ENCODE peak calls at places on chromosomes 11 and 22, in five cellular contexts. One of them, this sample, is unnamed.

GRCh38 chr11:3234846-3235245 is 2.6 kb upstream of the MRGPRE start:
- DNase-seq in MM.1S: no peak
- DNase-seq in GM12865: no peak
- DNase-seq in colonic mucosa: no peak
- DNase-seq in PC-3: no peak
- DNase-seq in this sample: no peak

GRCh38 chr11:76621866-76622265 is 48.7 kb downstream of the LRRC32 start:
- DNase-seq in MM.1S: no peak
- DNase-seq in GM12865: no peak
- DNase-seq in colonic mucosa: no peak
- DNase-seq in PC-3: no peak
- DNase-seq in this sample: no peak

GRCh38 chr11:88357323-88358039 is 19.9 kb upstream of the CTSC start:
- DNase-seq in MM.1S: no peak
- DNase-seq in GM12865: peak; percentile 83
- DNase-seq in colonic mucosa: no peak
- DNase-seq in PC-3: peak; percentile 87
- DNase-seq in this sample: peak; percentile 44

GRCh38 chr22:38072322-38073149 is 11.4 kb downstream of the SLC16A8 start:
- DNase-seq in MM.1S: no peak
- DNase-seq in GM12865: no peak
- DNase-seq in colonic mucosa: no peak
- DNase-seq in PC-3: no peak
- DNase-seq in this sample: no peak

GRCh38 chr11:94325681-94326080 is 21.3 kb downstream of the IZUMO1R start:
- DNase-seq in MM.1S: peak; percentile 21
- DNase-seq in GM12865: peak; percentile 78
- DNase-seq in colonic mucosa: peak; percentile 58
- DNase-seq in PC-3: peak; percentile 75
- DNase-seq in this sample: no peak

GRCh38 chr11:60872124-60872951 is 5.0 kb downstream of the ZP1 start:
- DNase-seq in MM.1S: peak; percentile 47
- DNase-seq in GM12865: no peak
- DNase-seq in colonic mucosa: peak; percentile 37
- DNase-seq in PC-3: no peak
- DNase-seq in this sample: peak; percentile 75

GRCh38 chr11:22337571-22338464 is at the start of gene SLC17A6:
- DNase-seq in MM.1S: peak; percentile 69
- DNase-seq in GM12865: peak; percentile 37
- DNase-seq in colonic mucosa: no peak
- DNase-seq in PC-3: peak; percentile 57
- DNase-seq in this sample: peak; percentile 22

GRCh38 chr11:28132541-28132940 is 24.4 kb downstream of the METTL15 start:
- DNase-seq in MM.1S: no peak
- DNase-seq in GM12865: no peak
- DNase-seq in colonic mucosa: no peak
- DNase-seq in PC-3: no peak
- DNase-seq in this sample: no peak

GRCh38 chr11:17722000-17722643 is 2.8 kb downstream of the MYOD1 start:
- DNase-seq in MM.1S: no peak
- DNase-seq in GM12865: no peak
- DNase-seq in colonic mucosa: no peak
- DNase-seq in PC-3: peak; percentile 60
- DNase-seq in this sample: peak; percentile 30

GRCh38 chr11:59556115-59556882 is 45.0 kb downstream of the OR4D9 start:
- DNase-seq in MM.1S: peak; percentile 54
- DNase-seq in GM12865: peak; percentile 92
- DNase-seq in colonic mucosa: no peak
- DNase-seq in PC-3: peak; percentile 92
- DNase-seq in this sample: peak; percentile 87

GRCh38 chr11:124302756-124303155 is 11.0 kb downstream of the OR8D1 start:
- DNase-seq in MM.1S: no peak
- DNase-seq in GM12865: no peak
- DNase-seq in colonic mucosa: no peak
- DNase-seq in PC-3: no peak
- DNase-seq in this sample: no peak

GRCh38 chr22:34111210-34111824 is 191.0 kb upstream of the LARGE1 start:
- DNase-seq in MM.1S: peak; percentile 35
- DNase-seq in GM12865: peak; percentile 57
- DNase-seq in colonic mucosa: peak; percentile 32
- DNase-seq in PC-3: peak; percentile 3
- DNase-seq in this sample: no peak

GRCh38 chr11:133947298-133947905 is 9.4 kb downstream of the IGSF9B start:
- DNase-seq in MM.1S: no peak
- DNase-seq in GM12865: peak; percentile 24
- DNase-seq in colonic mucosa: no peak
- DNase-seq in PC-3: peak; percentile 56
- DNase-seq in this sample: peak; percentile 29

GRCh38 chr11:75667831-75668507 is 869 bp downstream of the MAP6 start:
- DNase-seq in MM.1S: no peak
- DNase-seq in GM12865: peak; percentile 57
- DNase-seq in colonic mucosa: peak; percentile 22
- DNase-seq in PC-3: peak; percentile 47
- DNase-seq in this sample: peak; percentile 27

GRCh38 chr11:45083544-45084087 is 62.8 kb upstream of the PRDM11 start:
- DNase-seq in MM.1S: no peak
- DNase-seq in GM12865: no peak
- DNase-seq in colonic mucosa: peak; percentile 40
- DNase-seq in PC-3: peak; percentile 54
- DNase-seq in this sample: no peak

GRCh38 chr11:126586303-126586627 is 230.8 kb downstream of the ST3GAL4 start:
- DNase-seq in MM.1S: no peak
- DNase-seq in GM12865: no peak
- DNase-seq in colonic mucosa: no peak
- DNase-seq in PC-3: no peak
- DNase-seq in this sample: no peak
- H3K4me3 ChIP-seq in MM.1S: no peak overlapping the region
- H3K4me3 ChIP-seq in GM12865: no peak overlapping the region
- H3K4me3 ChIP-seq in colonic mucosa: no peak overlapping the region
- H3K4me3 ChIP-seq in PC-3: no peak overlapping the region
- H3K4me3 ChIP-seq in this sample: no peak overlapping the region

GRCh38 chr11:71370895-71371673 is 77.1 kb downstream of the DHCR7 start:
- DNase-seq in MM.1S: no peak
- DNase-seq in GM12865: no peak
- DNase-seq in colonic mucosa: no peak
- DNase-seq in PC-3: no peak
- DNase-seq in this sample: no peak

GRCh38 chr11:71370020-71370747 is 78.0 kb downstream of the DHCR7 start:
- DNase-seq in MM.1S: no peak
- DNase-seq in GM12865: no peak
- DNase-seq in colonic mucosa: no peak
- DNase-seq in PC-3: no peak
- DNase-seq in this sample: no peak

GRCh38 chr11:71372693-71373657 is 75.2 kb downstream of the DHCR7 start:
- DNase-seq in MM.1S: no peak
- DNase-seq in GM12865: peak; percentile 60
- DNase-seq in colonic mucosa: no peak
- DNase-seq in PC-3: peak; percentile 61
- DNase-seq in this sample: peak; percentile 45

GRCh38 chr11:71373791-71374454 is 74.3 kb downstream of the DHCR7 start:
- DNase-seq in MM.1S: no peak
- DNase-seq in GM12865: peak; percentile 63
- DNase-seq in colonic mucosa: no peak
- DNase-seq in PC-3: no peak
- DNase-seq in this sample: no peak

GRCh38 chr11:71371674-71372069 is 76.5 kb downstream of the DHCR7 start:
- DNase-seq in MM.1S: no peak
- DNase-seq in GM12865: no peak
- DNase-seq in colonic mucosa: no peak
- DNase-seq in PC-3: no peak
- DNase-seq in this sample: no peak
- TF ChIP-seq CTCF in MM.1S: no peak
- TF ChIP-seq CTCF in GM12865: no peak
- TF ChIP-seq CTCF in colonic mucosa: no peak
- TF ChIP-seq CTCF in PC-3: no peak
- TF ChIP-seq CTCF in this sample: no peak

DNA sequence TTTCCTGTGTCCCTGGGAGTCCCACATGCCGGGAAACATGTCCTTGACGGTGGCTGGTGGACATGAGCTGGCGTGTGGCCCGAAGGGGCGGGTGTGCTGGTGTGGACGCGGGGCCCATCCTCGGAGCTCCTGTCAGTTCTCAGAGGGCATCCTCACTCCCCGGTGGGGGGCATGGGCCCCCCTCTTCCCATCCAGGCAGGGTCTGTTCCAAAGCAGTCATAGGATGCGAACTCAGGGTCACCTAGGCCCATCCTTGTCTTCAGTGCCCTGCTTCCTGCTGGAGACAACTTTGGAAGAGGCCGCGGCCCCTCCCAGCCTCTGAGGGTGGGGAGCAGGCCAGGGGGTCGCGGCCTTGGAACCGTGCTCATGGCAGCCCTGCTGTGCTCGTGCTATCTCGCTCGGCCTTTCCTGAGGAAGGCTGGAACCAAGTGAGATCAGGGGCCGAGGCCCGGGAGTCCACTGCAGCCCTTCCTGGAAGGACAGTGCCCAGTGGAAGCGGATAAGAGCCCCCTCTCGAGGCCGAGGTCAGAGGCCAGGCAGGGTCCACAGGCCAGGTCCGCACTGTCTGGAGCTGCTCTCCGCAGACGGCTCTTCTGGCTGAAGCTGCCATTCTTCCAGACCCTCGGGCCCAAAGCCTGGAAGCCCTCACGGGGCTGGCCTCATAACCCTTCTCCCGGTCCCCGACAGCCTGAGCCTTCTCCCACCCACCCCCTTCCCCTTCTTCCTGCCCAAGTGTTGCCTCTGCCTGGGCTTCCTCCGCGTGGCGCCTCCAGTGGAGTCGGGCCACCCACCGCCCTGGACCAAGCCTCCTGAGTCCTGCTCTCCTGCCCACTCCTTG is 8.7 kb downstream of the GRK2 start:
- DNase-seq in MM.1S: no peak
- DNase-seq in GM12865: no peak
- DNase-seq in colonic mucosa: no peak
- DNase-seq in PC-3: no peak
- DNase-seq in this sample: no peak
- H3K4me3 ChIP-seq in MM.1S: no peak overlapping the region
- H3K4me3 ChIP-seq in GM12865: no peak overlapping the region
- H3K4me3 ChIP-seq in colonic mucosa: no peak overlapping the region
- H3K4me3 ChIP-seq in PC-3: no peak overlapping the region
- H3K4me3 ChIP-seq in this sample: no peak overlapping the region

GRCh38 chr22:31083377-31083768 is 2.3 kb downstream of the SMTN start:
- DNase-seq in MM.1S: no peak
- DNase-seq in GM12865: no peak
- DNase-seq in colonic mucosa: peak; percentile 82
- DNase-seq in PC-3: no peak
- DNase-seq in this sample: no peak

GRCh38 chr22:31080848-31081649 is at the start of gene SMTN:
- DNase-seq in MM.1S: peak; percentile 92
- DNase-seq in GM12865: peak; percentile 91
- DNase-seq in colonic mucosa: peak; percentile 98
- DNase-seq in PC-3: peak; percentile 90
- DNase-seq in this sample: peak; percentile 91

GRCh38 chr22:31081963-31082605 is 966 bp downstream of the SMTN start:
- DNase-seq in MM.1S: no peak
- DNase-seq in GM12865: no peak
- DNase-seq in colonic mucosa: no peak
- DNase-seq in PC-3: peak; percentile 69
- DNase-seq in this sample: no peak

GRCh38 chr22:31083923-31084810 is 3.0 kb downstream of the SMTN start:
- DNase-seq in MM.1S: peak; percentile 28
- DNase-seq in GM12865: peak; percentile 31
- DNase-seq in colonic mucosa: peak; percentile 46
- DNase-seq in PC-3: no peak
- DNase-seq in this sample: no peak

GRCh38 chr22:31082606-31083376 is 1.7 kb downstream of the SMTN start:
- DNase-seq in MM.1S: no peak
- DNase-seq in GM12865: peak; percentile 41
- DNase-seq in colonic mucosa: peak; percentile 92
- DNase-seq in PC-3: peak; percentile 56
- DNase-seq in this sample: peak; percentile 26
- TF ChIP-seq CTCF in MM.1S: peak; percentile 41
- TF ChIP-seq CTCF in GM12865: peak; percentile 50
- TF ChIP-seq CTCF in colonic mucosa: peak; percentile 57
- TF ChIP-seq CTCF in PC-3: peak; percentile 58
- TF ChIP-seq CTCF in this sample: peak; percentile 58

GRCh38 chr11:64230985-64231365 is 627 bp downstream of the DNAJC4 start:
- DNase-seq in MM.1S: no peak
- DNase-seq in GM12865: no peak
- DNase-seq in colonic mucosa: no peak
- DNase-seq in PC-3: no peak
- DNase-seq in this sample: no peak

GRCh38 chr11:64227405-64227956 is 1.4 kb downstream of the NUDT22 start:
- DNase-seq in MM.1S: no peak
- DNase-seq in GM12865: no peak
- DNase-seq in colonic mucosa: peak; percentile 20
- DNase-seq in PC-3: peak; percentile 29
- DNase-seq in this sample: no peak

GRCh38 chr11:64230209-64230984 is at the start of gene DNAJC4:
- DNase-seq in MM.1S: peak; percentile 97
- DNase-seq in GM12865: peak; percentile 95
- DNase-seq in colonic mucosa: peak; percentile 96
- DNase-seq in PC-3: peak; percentile 97
- DNase-seq in this sample: peak; percentile 91

GRCh38 chr11:64229959-64230208 is 464 bp upstream of the DNAJC4 start:
- DNase-seq in MM.1S: no peak
- DNase-seq in GM12865: no peak
- DNase-seq in colonic mucosa: no peak
- DNase-seq in PC-3: no peak
- DNase-seq in this sample: no peak

GRCh38 chr11:64229090-64229958 is 1.0 kb upstream of the DNAJC4 start:
- DNase-seq in MM.1S: no peak
- DNase-seq in GM12865: no peak
- DNase-seq in colonic mucosa: peak; percentile 32
- DNase-seq in PC-3: no peak
- DNase-seq in this sample: no peak
- H3K4me3 ChIP-seq in MM.1S: peak overlapping the region; percentile 97
- H3K4me3 ChIP-seq in GM12865: peak overlapping the region; percentile 70
- H3K4me3 ChIP-seq in colonic mucosa: peak overlapping the region; percentile 70
- H3K4me3 ChIP-seq in PC-3: peak overlapping the region; percentile 88
- H3K4me3 ChIP-seq in this sample: no peak overlapping the region

DNA sequence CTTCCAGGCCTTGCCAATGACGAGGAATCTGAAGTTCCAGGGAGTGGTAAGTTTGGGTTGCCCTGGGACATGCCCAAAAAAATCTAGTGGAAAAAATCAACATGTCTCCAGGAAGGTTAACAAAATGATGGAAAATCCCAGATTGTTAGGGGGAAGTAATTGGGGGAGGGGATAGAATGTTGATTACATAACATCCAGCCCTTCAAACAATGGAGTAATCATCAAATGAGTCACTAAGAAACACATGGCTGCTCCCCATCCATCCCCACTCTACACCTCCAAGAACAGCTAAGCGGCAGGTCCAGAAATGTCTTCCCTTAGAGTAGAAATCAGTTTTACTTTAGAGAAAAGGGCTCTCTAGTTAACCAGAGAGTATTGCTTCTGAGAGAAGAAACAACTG is 94.9 kb downstream of the ETS1 start:
- DNase-seq in MM.1S: no peak
- DNase-seq in GM12865: no peak
- DNase-seq in colonic mucosa: no peak
- DNase-seq in PC-3: no peak
- DNase-seq in this sample: no peak
- TF ChIP-seq CTCF in MM.1S: no peak
- TF ChIP-seq CTCF in GM12865: no peak
- TF ChIP-seq CTCF in colonic mucosa: no peak
- TF ChIP-seq CTCF in PC-3: no peak
- TF ChIP-seq CTCF in this sample: no peak

GRCh38 chr11:10648896-10649295 is 44.7 kb downstream of the IRAG1 start:
- DNase-seq in MM.1S: no peak
- DNase-seq in GM12865: no peak
- DNase-seq in colonic mucosa: no peak
- DNase-seq in PC-3: no peak
- DNase-seq in this sample: no peak
- H3K4me3 ChIP-seq in MM.1S: no peak overlapping the region
- H3K4me3 ChIP-seq in GM12865: no peak overlapping the region
- H3K4me3 ChIP-seq in colonic mucosa: no peak overlapping the region
- H3K4me3 ChIP-seq in PC-3: no peak overlapping the region
- H3K4me3 ChIP-seq in this sample: no peak overlapping the region

This sample was measured in astrocyte of the spinal cord.